ENCODE peak calls at places on chromosomes 5 and 9, in nine cellular contexts. D is HepG2; S is CD8-positive, alpha-beta T cell; O is fibroblast of lung; T is CD4-positive, alpha-beta memory T cell; Q is IMR-90; X is tibial nerve; V is right lobe of liver; M is SK-N-SH. H is an unnamed sample.

GRCh38 chr9:31519011-31519410 is 865.4 kb upstream of the ACO1 start:
- DNase-seq in D (peak), S (no peak), O (no peak), T (no peak), Q (no peak), X (no peak), V (no peak), M (no peak), H (no peak)

GRCh38 chr5:151040211-151040747 is 19.9 kb downstream of the GPX3 start:
- DNase-seq in D (peak), S (no peak), O (peak), T (no peak), Q (peak), X (no peak), V (peak), M (no peak), H (no peak)

GRCh38 chr5:142324377-142324870 is 397 bp downstream of the SPRY4 start:
- DNase-seq in D (no peak), S (peak), O (no peak), T (no peak), Q (no peak), X (no peak), V (peak), M (peak), H (no peak)

GRCh38 chr5:1167728-1168709 is 33.4 kb upstream of the SLC6A19 start:
- DNase-seq in D (peak), S (peak), O (peak), T (peak), Q (peak), X (peak), V (peak), M (peak), H (peak)

GRCh38 chr9:69894720-69895119 is 74.1 kb downstream of the CFAP95 start:
- DNase-seq in D (peak), S (no peak), O (no peak), T (no peak), Q (no peak), X (no peak), V (peak), M (no peak), H (no peak)

GRCh38 chr5:102678267-102679058 is 76.6 kb upstream of the PAM start:
- DNase-seq in D (no peak), S (no peak), O (peak), T (no peak), Q (peak), X (no peak), V (no peak), M (no peak), H (no peak)

GRCh38 chr9:116144555-116144954 is 9.0 kb upstream of the PAPPA start:
- DNase-seq in D (no peak), S (no peak), O (no peak), T (no peak), Q (peak), X (no peak), V (no peak), M (no peak), H (no peak)

GRCh38 chr5:156479864-156480263 is 152.9 kb downstream of the SGCD start:
- DNase-seq in D (no peak), S (no peak), O (peak), T (no peak), Q (peak), X (no peak), V (no peak), M (no peak), H (no peak)

GRCh38 chr9:131575946-131576853 is 30.9 kb downstream of the PRRT1B start:
- DNase-seq in D (no peak), S (no peak), O (no peak), T (no peak), Q (no peak), X (no peak), V (no peak), M (no peak), H (no peak)

GRCh38 chr9:82021198-82021597 is 32.6 kb downstream of the SPATA31D1 start:
- DNase-seq in D (peak), S (no peak), O (peak), T (no peak), Q (peak), X (no peak), V (peak), M (no peak), H (no peak)

GRCh38 chr5:103582364-103582763 is 19.8 kb upstream of the NUDT12 start:
- DNase-seq in D (peak), S (no peak), O (peak), T (no peak), Q (peak), X (no peak), V (no peak), M (peak), H (no peak)

GRCh38 chr9:135343136-135343535 is 136.4 kb upstream of the PPP1R26 start:
- DNase-seq in D (no peak), S (no peak), O (no peak), T (no peak), Q (no peak), X (no peak), V (peak), M (no peak), H (no peak)

GRCh38 chr9:121837113-121838010 is 185.9 kb downstream of the DAB2IP start:
- DNase-seq in D (no peak), S (no peak), O (peak), T (no peak), Q (peak), X (no peak), V (no peak), M (no peak), H (peak)
- H3K27ac ChIP-seq in D (no peak), S (no peak), O (no peak), T (no peak), Q (peak), X (no peak), V (no peak), M (no peak), H (peak)

GRCh38 chr5:34536699-34537098 is 119.4 kb upstream of the RAI14 start:
- DNase-seq in D (no peak), S (no peak), O (no peak), T (no peak), Q (no peak), X (no peak), V (no peak), M (no peak), H (no peak)
- H3K27ac ChIP-seq in D (no peak), S (no peak), O (no peak), T (no peak), Q (no peak), X (no peak), V (no peak), M (peak), H (no peak)

DNA sequence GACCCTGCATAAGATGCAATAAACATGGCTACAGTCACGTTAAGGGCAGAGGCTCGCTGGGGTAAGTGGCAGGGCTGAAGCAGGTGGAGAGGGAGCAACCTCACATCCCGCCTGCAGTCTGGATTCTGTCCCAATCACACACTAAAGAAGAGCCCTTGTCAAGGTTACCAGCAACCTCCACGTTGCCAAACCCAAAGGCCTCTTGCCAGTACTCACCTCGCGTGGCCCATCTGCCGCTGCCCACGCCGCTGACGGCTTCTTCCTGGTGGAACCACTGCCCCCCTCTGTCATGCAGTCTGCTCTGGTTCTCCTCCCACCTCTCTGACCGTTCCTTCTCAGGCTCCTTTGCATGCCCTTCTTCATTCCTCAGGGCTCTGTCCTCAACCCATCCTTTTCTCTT is 8.8 kb downstream of the AQP7 start:
- DNase-seq in D (no peak), S (no peak), O (no peak), T (no peak), Q (no peak), X (no peak), V (peak), M (no peak), H (no peak)
- H3K27ac ChIP-seq in D (no peak), S (no peak), O (no peak), T (no peak), Q (no peak), X (no peak), V (peak), M (no peak), H (no peak)

DNA sequence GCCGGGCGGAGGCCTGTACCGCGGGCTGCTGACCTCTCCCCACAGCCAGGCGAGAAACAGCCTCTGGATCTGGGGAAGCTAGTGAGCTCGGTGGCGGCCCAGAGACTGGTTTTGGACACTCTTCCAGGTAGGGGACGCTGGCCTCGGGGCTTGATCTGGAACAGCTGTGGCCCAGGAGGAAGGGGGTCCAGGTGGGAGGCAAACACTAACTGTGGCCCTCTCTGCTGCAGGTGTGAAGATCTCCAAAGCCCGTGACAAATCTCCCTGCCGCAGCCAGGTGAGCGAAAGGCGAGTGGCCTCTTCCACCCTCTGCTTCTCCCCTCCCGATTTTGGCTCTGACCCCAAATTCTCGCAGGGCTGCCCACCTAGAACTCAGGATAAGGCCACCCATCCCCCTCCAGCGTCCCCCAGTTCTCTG is 13.1 kb upstream of the SLC34A1 start:
- DNase-seq in D (no peak), S (no peak), O (no peak), T (no peak), Q (no peak), X (no peak), V (no peak), M (no peak), H (no peak)
- H3K27ac ChIP-seq in D (peak), S (no peak), O (no peak), T (peak), Q (no peak), X (no peak), V (peak), M (no peak), H (no peak)

GRCh38 chr5:15004506-15004905 is 132.9 kb upstream of the ANKH start:
- DNase-seq in D (no peak), S (no peak), O (peak), T (no peak), Q (no peak), X (no peak), V (no peak), M (no peak), H (no peak)

GRCh38 chr5:15008476-15008875 is 136.9 kb upstream of the ANKH start:
- DNase-seq in D (peak), S (no peak), O (peak), T (no peak), Q (peak), X (peak), V (peak), M (no peak), H (no peak)

GRCh38 chr5:15008911-15009310 is 137.3 kb upstream of the ANKH start:
- DNase-seq in D (peak), S (no peak), O (peak), T (no peak), Q (peak), X (no peak), V (no peak), M (no peak), H (no peak)

GRCh38 chr5:15009420-15009819 is 137.8 kb upstream of the ANKH start:
- DNase-seq in D (peak), S (no peak), O (peak), T (no peak), Q (peak), X (no peak), V (no peak), M (peak), H (no peak)

DNA sequence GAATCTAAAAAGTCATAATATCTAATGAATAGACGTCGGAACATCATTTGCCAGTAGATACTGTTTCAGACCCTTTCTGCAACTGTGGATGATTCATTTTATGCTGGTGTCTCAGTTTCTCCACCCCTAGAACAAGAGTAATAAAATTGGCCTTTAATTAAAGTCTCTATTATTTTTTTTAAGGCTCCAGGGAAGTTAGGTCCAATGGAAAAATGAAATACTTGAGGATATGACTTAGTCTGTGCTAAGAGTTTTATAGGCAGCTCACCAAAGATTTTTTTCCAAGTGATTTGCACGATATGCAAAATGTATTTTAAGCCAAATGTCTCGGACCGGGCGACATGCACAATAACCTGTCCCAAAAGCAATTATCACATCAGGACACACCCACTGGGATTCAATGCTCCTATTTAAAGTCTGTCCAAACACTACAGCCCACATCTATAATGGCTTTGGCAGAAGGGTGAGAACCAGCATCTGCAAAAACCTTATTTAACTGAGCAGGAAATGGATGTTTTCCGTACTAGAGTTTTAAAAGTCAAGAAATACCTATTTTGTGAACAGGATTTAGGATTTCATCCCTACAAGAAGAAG is 136.1 kb upstream of the ANKH start:
- DNase-seq in D (no peak), S (no peak), O (no peak), T (no peak), Q (no peak), X (no peak), V (no peak), M (no peak), H (no peak)
- H3K27ac ChIP-seq in D (no peak), S (no peak), O (no peak), T (no peak), Q (no peak), X (peak), V (peak), M (peak), H (no peak)